ENCODE peak calls at places on chromosome 14, in eight cellular contexts. One of them, this sample, is unnamed.

GRCh38 chr14:73238262-73238852 is 1.1 kb downstream of the PAPLN start:
- DNase-seq in PC-3: peak
- DNase-seq in A673: peak
- DNase-seq in neural progenitor cell: peak
- DNase-seq in mammary epithelial cell: peak
- DNase-seq in GM23248: peak
- DNase-seq in hepatocyte: peak
- DNase-seq in fibroblast of lung: peak
- DNase-seq in this sample: no peak

GRCh38 chr14:98578204-98578603 is 693.8 kb downstream of the BCL11B start:
- DNase-seq in neural progenitor cell: no peak
- DNase-seq in PC-3: peak
- DNase-seq in GM23248: peak
- DNase-seq in fibroblast of lung: no peak
- DNase-seq in A673: peak
- DNase-seq in mammary epithelial cell: peak
- DNase-seq in hepatocyte: peak
- DNase-seq in this sample: no peak

GRCh38 chr14:73269729-73270651 is 32.7 kb downstream of the PAPLN start:
- DNase-seq in GM23248: no peak
- DNase-seq in hepatocyte: peak
- DNase-seq in PC-3: no peak
- DNase-seq in mammary epithelial cell: no peak
- DNase-seq in fibroblast of lung: peak
- DNase-seq in neural progenitor cell: peak
- DNase-seq in A673: no peak
- DNase-seq in this sample: no peak

GRCh38 chr14:100078997-100079561 is 13.9 kb downstream of the EVL start:
- DNase-seq in fibroblast of lung: peak
- DNase-seq in GM23248: peak
- DNase-seq in mammary epithelial cell: peak
- DNase-seq in neural progenitor cell: peak
- DNase-seq in PC-3: peak
- DNase-seq in A673: peak
- DNase-seq in hepatocyte: peak
- DNase-seq in this sample: peak

GRCh38 chr14:66140213-66140918 is 345.8 kb upstream of the CCDC196 start:
- DNase-seq in mammary epithelial cell: no peak
- DNase-seq in PC-3: no peak
- DNase-seq in A673: no peak
- DNase-seq in neural progenitor cell: no peak
- DNase-seq in hepatocyte: no peak
- DNase-seq in GM23248: no peak
- DNase-seq in fibroblast of lung: no peak
- DNase-seq in this sample: no peak

GRCh38 chr14:55832122-55832911 is 252.3 kb downstream of the KTN1 start:
- DNase-seq in PC-3: peak
- DNase-seq in neural progenitor cell: no peak
- DNase-seq in hepatocyte: peak
- DNase-seq in mammary epithelial cell: peak
- DNase-seq in A673: no peak
- DNase-seq in fibroblast of lung: no peak
- DNase-seq in GM23248: peak
- DNase-seq in this sample: no peak

GRCh38 chr14:71056168-71056567 is 148.9 kb downstream of the PCNX1 start:
- DNase-seq in A673: no peak
- DNase-seq in fibroblast of lung: peak
- DNase-seq in neural progenitor cell: no peak
- DNase-seq in GM23248: no peak
- DNase-seq in PC-3: no peak
- DNase-seq in hepatocyte: no peak
- DNase-seq in mammary epithelial cell: no peak
- DNase-seq in this sample: no peak

GRCh38 chr14:93657875-93658274 is 130.4 kb downstream of the PRIMA1 start:
- DNase-seq in fibroblast of lung: no peak
- DNase-seq in GM23248: no peak
- DNase-seq in neural progenitor cell: no peak
- DNase-seq in PC-3: no peak
- DNase-seq in A673: no peak
- DNase-seq in hepatocyte: no peak
- DNase-seq in mammary epithelial cell: no peak
- DNase-seq in this sample: no peak

GRCh38 chr14:54594531-54594930 is 27.6 kb downstream of the SAMD4A start:
- DNase-seq in hepatocyte: no peak
- DNase-seq in mammary epithelial cell: peak
- DNase-seq in A673: peak
- DNase-seq in neural progenitor cell: no peak
- DNase-seq in GM23248: peak
- DNase-seq in PC-3: no peak
- DNase-seq in fibroblast of lung: no peak
- DNase-seq in this sample: no peak

GRCh38 chr14:92225731-92226130 is 97.2 kb upstream of the SLC24A4 start:
- DNase-seq in neural progenitor cell: no peak
- DNase-seq in GM23248: no peak
- DNase-seq in fibroblast of lung: peak
- DNase-seq in A673: no peak
- DNase-seq in mammary epithelial cell: no peak
- DNase-seq in hepatocyte: no peak
- DNase-seq in PC-3: no peak
- DNase-seq in this sample: no peak

GRCh38 chr14:25111061-25111601 is 61.2 kb upstream of the STXBP6 start:
- DNase-seq in mammary epithelial cell: peak
- DNase-seq in neural progenitor cell: no peak
- DNase-seq in fibroblast of lung: peak
- DNase-seq in A673: peak
- DNase-seq in PC-3: no peak
- DNase-seq in GM23248: peak
- DNase-seq in hepatocyte: peak
- DNase-seq in this sample: no peak

GRCh38 chr14:96599076-96599475 is 96.9 kb downstream of the PAPOLA start:
- DNase-seq in A673: no peak
- DNase-seq in PC-3: no peak
- DNase-seq in mammary epithelial cell: no peak
- DNase-seq in GM23248: no peak
- DNase-seq in fibroblast of lung: no peak
- DNase-seq in hepatocyte: no peak
- DNase-seq in neural progenitor cell: no peak
- DNase-seq in this sample: no peak

GRCh38 chr14:101814869-101815268 is 53.4 kb downstream of the PPP2R5C start:
- DNase-seq in neural progenitor cell: no peak
- DNase-seq in A673: no peak
- DNase-seq in PC-3: no peak
- DNase-seq in fibroblast of lung: no peak
- DNase-seq in mammary epithelial cell: no peak
- DNase-seq in GM23248: no peak
- DNase-seq in hepatocyte: no peak
- DNase-seq in this sample: no peak

GRCh38 chr14:52131640-52132320 is 62.9 kb upstream of the NID2 start:
- DNase-seq in fibroblast of lung: peak
- DNase-seq in A673: peak
- DNase-seq in GM23248: peak
- DNase-seq in PC-3: peak
- DNase-seq in hepatocyte: peak
- DNase-seq in neural progenitor cell: peak
- DNase-seq in mammary epithelial cell: peak
- DNase-seq in this sample: peak

GRCh38 chr14:63650336-63650952 is 8.8 kb upstream of the WDR89 start:
- DNase-seq in neural progenitor cell: no peak
- DNase-seq in PC-3: no peak
- DNase-seq in fibroblast of lung: peak
- DNase-seq in mammary epithelial cell: no peak
- DNase-seq in hepatocyte: no peak
- DNase-seq in GM23248: peak
- DNase-seq in A673: no peak
- DNase-seq in this sample: no peak

GRCh38 chr14:54197369-54197768 is 199.4 kb upstream of the CDKN3 start:
- DNase-seq in fibroblast of lung: no peak
- DNase-seq in hepatocyte: peak
- DNase-seq in PC-3: no peak
- DNase-seq in GM23248: no peak
- DNase-seq in mammary epithelial cell: no peak
- DNase-seq in A673: no peak
- DNase-seq in neural progenitor cell: no peak
- DNase-seq in this sample: no peak

GRCh38 chr14:22200977-22201605 is 387.9 kb downstream of the DAD1 start:
- DNase-seq in hepatocyte: peak
- DNase-seq in PC-3: peak
- DNase-seq in mammary epithelial cell: peak
- DNase-seq in A673: peak
- DNase-seq in neural progenitor cell: peak
- DNase-seq in GM23248: peak
- DNase-seq in fibroblast of lung: peak
- DNase-seq in this sample: peak

DNA sequence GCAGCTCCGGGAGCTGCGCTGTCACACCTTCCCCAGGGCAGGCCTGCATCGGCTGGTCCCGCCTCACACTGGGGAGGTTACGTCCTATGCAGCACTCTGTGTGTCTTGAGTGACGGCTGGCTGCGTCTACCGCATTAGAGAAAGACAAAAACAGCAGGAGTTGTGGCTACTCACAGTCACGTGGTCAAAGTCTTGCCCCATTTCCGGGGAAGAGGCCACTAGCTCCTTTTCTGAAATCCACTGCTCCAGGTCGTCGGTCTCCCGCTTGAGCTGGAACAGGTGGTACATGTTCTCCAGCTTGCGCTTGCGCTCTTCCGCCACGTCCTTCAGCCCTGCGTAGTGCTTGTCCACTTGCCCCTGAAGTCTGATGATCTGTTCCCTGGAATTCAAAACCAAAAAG is 68.8 kb downstream of the PLEKHG3 start:
- DNase-seq in hepatocyte: no peak
- DNase-seq in fibroblast of lung: no peak
- DNase-seq in GM23248: no peak
- DNase-seq in neural progenitor cell: no peak
- DNase-seq in PC-3: no peak
- DNase-seq in mammary epithelial cell: no peak
- DNase-seq in A673: no peak
- DNase-seq in this sample: no peak
- TF ChIP-seq EZH2 in hepatocyte: no peak
- TF ChIP-seq EZH2 in fibroblast of lung: no peak
- TF ChIP-seq EZH2 in GM23248: no peak
- TF ChIP-seq EZH2 in neural progenitor cell: no peak
- TF ChIP-seq EZH2 in PC-3: no peak
- TF ChIP-seq EZH2 in mammary epithelial cell: no peak
- TF ChIP-seq EZH2 in A673: no peak
- TF ChIP-seq EZH2 in this sample: no peak

GRCh38 chr14:60651936-60652673 is 2.8 kb upstream of the SIX1 start:
- DNase-seq in PC-3: no peak
- DNase-seq in mammary epithelial cell: no peak
- DNase-seq in A673: no peak
- DNase-seq in hepatocyte: peak
- DNase-seq in neural progenitor cell: peak
- DNase-seq in fibroblast of lung: peak
- DNase-seq in GM23248: peak
- DNase-seq in this sample: no peak

GRCh38 chr14:60649815-60650381 is 621 bp upstream of the SIX1 start:
- DNase-seq in fibroblast of lung: peak
- DNase-seq in A673: peak
- DNase-seq in GM23248: peak
- DNase-seq in neural progenitor cell: peak
- DNase-seq in hepatocyte: peak
- DNase-seq in PC-3: peak
- DNase-seq in mammary epithelial cell: peak
- DNase-seq in this sample: no peak

GRCh38 chr14:60648934-60649814 is at the start of gene SIX1:
- DNase-seq in hepatocyte: peak
- DNase-seq in PC-3: peak
- DNase-seq in GM23248: peak
- DNase-seq in neural progenitor cell: peak
- DNase-seq in mammary epithelial cell: peak
- DNase-seq in fibroblast of lung: peak
- DNase-seq in A673: peak
- DNase-seq in this sample: peak

GRCh38 chr14:60651051-60651935 is 2.0 kb upstream of the SIX1 start:
- DNase-seq in A673: no peak
- DNase-seq in GM23248: no peak
- DNase-seq in PC-3: no peak
- DNase-seq in mammary epithelial cell: no peak
- DNase-seq in neural progenitor cell: peak
- DNase-seq in fibroblast of lung: no peak
- DNase-seq in hepatocyte: no peak
- DNase-seq in this sample: no peak

GRCh38 chr14:60650382-60650961 is 1.2 kb upstream of the SIX1 start:
- DNase-seq in neural progenitor cell: peak
- DNase-seq in hepatocyte: no peak
- DNase-seq in fibroblast of lung: peak
- DNase-seq in PC-3: peak
- DNase-seq in A673: no peak
- DNase-seq in GM23248: peak
- DNase-seq in mammary epithelial cell: no peak
- DNase-seq in this sample: no peak
- TF ChIP-seq EZH2 in neural progenitor cell: no peak
- TF ChIP-seq EZH2 in hepatocyte: no peak
- TF ChIP-seq EZH2 in fibroblast of lung: no peak
- TF ChIP-seq EZH2 in PC-3: no peak
- TF ChIP-seq EZH2 in A673: no peak
- TF ChIP-seq EZH2 in GM23248: no peak
- TF ChIP-seq EZH2 in mammary epithelial cell: no peak
- TF ChIP-seq EZH2 in this sample: no peak

DNA sequence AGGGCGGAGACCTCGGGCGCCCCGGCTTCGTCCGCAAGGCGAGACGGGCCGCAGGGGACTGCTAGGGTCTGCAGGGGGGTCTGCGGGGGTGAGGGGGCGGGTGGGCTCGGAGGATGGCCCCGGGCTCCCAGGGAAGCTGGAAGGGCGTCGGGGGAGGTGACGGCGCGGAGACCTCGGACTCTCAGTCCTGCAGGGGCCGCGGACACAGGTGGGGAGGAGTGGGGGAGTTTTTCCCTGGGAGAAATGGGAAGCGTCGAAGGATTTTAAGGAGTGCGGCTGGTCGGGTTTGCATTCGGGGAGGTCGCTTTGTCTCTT is 25.9 kb downstream of the ZBTB42 start:
- DNase-seq in mammary epithelial cell: no peak
- DNase-seq in neural progenitor cell: no peak
- DNase-seq in hepatocyte: no peak
- DNase-seq in PC-3: no peak
- DNase-seq in fibroblast of lung: no peak
- DNase-seq in GM23248: no peak
- DNase-seq in A673: no peak
- DNase-seq in this sample: no peak
- TF ChIP-seq EZH2 in mammary epithelial cell: no peak
- TF ChIP-seq EZH2 in neural progenitor cell: no peak
- TF ChIP-seq EZH2 in hepatocyte: no peak
- TF ChIP-seq EZH2 in PC-3: no peak
- TF ChIP-seq EZH2 in fibroblast of lung: no peak
- TF ChIP-seq EZH2 in GM23248: no peak
- TF ChIP-seq EZH2 in A673: no peak
- TF ChIP-seq EZH2 in this sample: no peak

DNA sequence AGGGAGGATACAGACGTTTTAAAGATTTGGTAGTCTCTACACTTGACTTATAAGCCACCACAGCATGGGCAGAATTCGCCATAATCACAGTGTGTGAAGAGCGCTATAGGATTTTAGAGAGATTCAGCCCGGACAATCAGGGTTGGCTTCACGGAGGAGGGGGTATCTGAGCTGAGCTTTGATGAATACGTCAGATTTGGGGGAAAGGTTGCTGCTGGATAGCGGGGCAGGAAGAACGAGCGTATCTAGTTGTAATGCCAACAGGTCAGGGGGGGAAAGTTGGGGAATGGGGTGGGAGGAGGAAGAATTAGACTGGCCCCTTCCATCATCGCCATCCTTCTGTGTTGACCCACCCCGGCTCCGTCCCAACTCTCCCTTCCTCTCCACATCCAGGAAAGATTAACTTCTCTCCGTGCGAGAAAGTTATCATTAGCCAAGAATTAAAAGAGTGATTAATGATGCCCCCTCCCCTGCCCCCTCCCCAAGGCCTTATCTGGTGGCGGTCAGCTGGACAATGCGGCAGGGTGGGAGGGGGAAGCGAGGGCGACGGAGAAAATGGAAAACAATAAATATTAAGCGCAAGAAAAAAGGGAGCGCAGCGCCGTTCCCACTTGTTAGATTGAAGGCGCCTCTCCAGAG is 13.5 kb upstream of the GPATCH2L start:
- DNase-seq in mammary epithelial cell: no peak
- DNase-seq in neural progenitor cell: peak
- DNase-seq in hepatocyte: no peak
- DNase-seq in A673: no peak
- DNase-seq in fibroblast of lung: no peak
- DNase-seq in GM23248: no peak
- DNase-seq in PC-3: no peak
- DNase-seq in this sample: no peak
- TF ChIP-seq EZH2 in mammary epithelial cell: no peak
- TF ChIP-seq EZH2 in neural progenitor cell: no peak
- TF ChIP-seq EZH2 in hepatocyte: peak
- TF ChIP-seq EZH2 in A673: no peak
- TF ChIP-seq EZH2 in fibroblast of lung: no peak
- TF ChIP-seq EZH2 in GM23248: peak
- TF ChIP-seq EZH2 in PC-3: no peak
- TF ChIP-seq EZH2 in this sample: no peak

This sample was measured in K562.